ENCODE peak calls at places on chromosomes 11 and 22, in five cellular contexts. V, U, R, M and N are unnamed samples.

GRCh38 chr11:2673871-2674471 is 25.8 kb downstream of the KCNQ1OT1 start:
- DNase-seq in V (no peak), U (no peak), R (no peak), M (no peak), N (no peak)

GRCh38 chr11:65366340-65366773 is 11.8 kb downstream of the TIGD3 start:
- DNase-seq in V (peak), U (peak), R (no peak), M (peak), N (peak)

GRCh38 chr11:92048415-92048814 is 176.2 kb upstream of the FAT3 start:
- DNase-seq in V (no peak), U (no peak), R (no peak), M (no peak), N (no peak)

GRCh38 chr11:16936643-16937042 is 77.6 kb downstream of the PLEKHA7 start:
- DNase-seq in V (no peak), U (no peak), R (no peak), M (no peak), N (no peak)

GRCh38 chr22:25966448-25966913 is 202.8 kb upstream of the SEZ6L start:
- DNase-seq in V (no peak), U (no peak), R (no peak), M (no peak), N (peak)

GRCh38 chr22:35212020-35212419 is 45.3 kb upstream of the HMGXB4 start:
- DNase-seq in V (no peak), U (no peak), R (no peak), M (no peak), N (no peak)

GRCh38 chr22:19579113-19579811 is 55.1 kb upstream of the CLDN5 start:
- DNase-seq in V (no peak), U (no peak), R (no peak), M (peak), N (no peak)

GRCh38 chr11:68841718-68842426 is at the start of gene CPT1A:
- DNase-seq in V (peak), U (peak), R (peak), M (peak), N (peak)

GRCh38 chr22:37274380-37274862 is 7.9 kb upstream of the CYTH4 start:
- DNase-seq in V (no peak), U (no peak), R (no peak), M (no peak), N (no peak)

GRCh38 chr22:40668611-40669390 is 10.5 kb upstream of the MCHR1 start:
- DNase-seq in V (no peak), U (no peak), R (no peak), M (peak), N (no peak)

GRCh38 chr22:44167501-44167900 is 13.2 kb upstream of the PARVG start:
- DNase-seq in V (no peak), U (no peak), R (no peak), M (no peak), N (no peak)

GRCh38 chr11:128902515-128903066 is 11.4 kb downstream of the KCNJ5 start:
- DNase-seq in V (no peak), U (no peak), R (no peak), M (peak), N (no peak)

GRCh38 chr11:119258983-119259382 is 52.8 kb downstream of the CBL start:
- DNase-seq in V (no peak), U (no peak), R (no peak), M (no peak), N (no peak)

GRCh38 chr11:57763568-57763967 is 2.0 kb downstream of the CTNND1 start:
- DNase-seq in V (no peak), U (peak), R (no peak), M (peak), N (no peak)

GRCh38 chr22:45612940-45613339 is 58.7 kb upstream of the ATXN10 start:
- DNase-seq in V (no peak), U (no peak), R (no peak), M (no peak), N (no peak)

GRCh38 chr11:72750086-72750485 is 2.1 kb downstream of the ARAP1 start:
- DNase-seq in V (no peak), U (no peak), R (peak), M (no peak), N (no peak)

GRCh38 chr11:16946477-16947282 is 67.5 kb downstream of the PLEKHA7 start:
- DNase-seq in V (peak), U (no peak), R (no peak), M (no peak), N (no peak)

GRCh38 chr11:73760066-73760679 is 701 bp downstream of the RAB6A start:
- DNase-seq in V (no peak), U (no peak), R (peak), M (peak), N (no peak)

GRCh38 chr11:120219157-120219934 is 8.5 kb downstream of the OAF start:
- DNase-seq in V (no peak), U (no peak), R (no peak), M (no peak), N (no peak)

GRCh38 chr11:13098067-13098466 is 89.0 kb downstream of the RASSF10 start:
- DNase-seq in V (no peak), U (no peak), R (no peak), M (no peak), N (peak)

GRCh38 chr11:60343094-60343704 is 16.1 kb downstream of the MS4A6E start:
- DNase-seq in V (peak), U (peak), R (no peak), M (peak), N (no peak)

GRCh38 chr11:73350908-73351636 is 25.1 kb upstream of the RELT start:
- DNase-seq in V (peak), U (peak), R (no peak), M (peak), N (peak)

GRCh38 chr11:66478823-66479740 is 1.2 kb upstream of the DPP3 start:
- DNase-seq in V (peak), U (no peak), R (no peak), M (peak), N (no peak)

GRCh38 chr11:86292912-86293606 is 9.0 kb upstream of the HIKESHI start:
- DNase-seq in V (no peak), U (no peak), R (no peak), M (no peak), N (no peak)

GRCh38 chr11:8917157-8917820 is 6.3 kb downstream of the AKIP1 start:
- DNase-seq in V (no peak), U (no peak), R (no peak), M (peak), N (no peak)

GRCh38 chr11:84687433-84687832 is 939.7 kb downstream of the DLG2 start:
- DNase-seq in V (no peak), U (no peak), R (no peak), M (no peak), N (no peak)

GRCh38 chr11:2585566-2586090 is 114.2 kb downstream of the KCNQ1OT1 start:
- DNase-seq in V (no peak), U (no peak), R (no peak), M (no peak), N (no peak)

GRCh38 chr22:49489821-49490220 is 337.9 kb downstream of the BRD1 start:
- DNase-seq in V (no peak), U (no peak), R (no peak), M (no peak), N (no peak)

GRCh38 chr22:46596819-46597218 is 23.4 kb upstream of the GRAMD4 start:
- DNase-seq in V (no peak), U (peak), R (peak), M (no peak), N (peak)

GRCh38 chr22:21009638-21010425 is 5.1 kb upstream of the P2RX6 start:
- DNase-seq in V (no peak), U (no peak), R (peak), M (peak), N (no peak)

GRCh38 chr11:2788751-2789140 is 89.0 kb upstream of the KCNQ1OT1 start:
- DNase-seq in V (no peak), U (no peak), R (peak), M (no peak), N (no peak)

GRCh38 chr11:106088896-106089295 is 11.4 kb downstream of the AASDHPPT start:
- DNase-seq in V (no peak), U (no peak), R (no peak), M (no peak), N (no peak)

GRCh38 chr22:47625013-47625385 is 862.5 kb downstream of the TBC1D22A start:
- DNase-seq in V (no peak), U (no peak), R (no peak), M (no peak), N (no peak)

GRCh38 chr11:68436985-68437926 is 23.3 kb upstream of the PPP6R3 start:
- DNase-seq in V (no peak), U (no peak), R (no peak), M (peak), N (no peak)

GRCh38 chr22:47854226-47854625 is 1091.8 kb downstream of the TBC1D22A start:
- DNase-seq in V (no peak), U (no peak), R (no peak), M (no peak), N (no peak)

GRCh38 chr11:128692750-128693578 is 908 bp upstream of the FLI1 start:
- DNase-seq in V (no peak), U (no peak), R (no peak), M (peak), N (no peak)